ENCODE peak calls at places on chromosomes 4 and X, in four cellular contexts. F is effector memory CD4-positive, alpha-beta T cell; R is ascending aorta; W is CD4-positive, CD25-positive, alpha-beta regulatory T cell. P is an unnamed sample.

GRCh38 chr4:27360651-27361347 is 500.2 kb downstream of the STIM2 start:
- DNase-seq in F (no peak), R (no peak), W (no peak), P (peak)

GRCh38 chrX:119398974-119399771 is at the start of gene SLC25A43:
- DNase-seq in F (peak), R (no peak), W (peak), P (peak)

GRCh38 chr4:135201081-135201480 is 999.5 kb upstream of the PABPC4L start:
- DNase-seq in F (no peak), R (no peak), W (no peak), P (no peak)

GRCh38 chr4:127781303-127782024 is 658 bp upstream of the HSPA4L start:
- DNase-seq in F (no peak), R (peak), W (peak), P (peak)

GRCh38 chr4:101347267-101347556 is at the start of gene PPP3CA:
- DNase-seq in F (no peak), R (no peak), W (no peak), P (no peak)

GRCh38 chr4:115110191-115111166 is 2.9 kb downstream of the NDST4 start:
- DNase-seq in F (no peak), R (no peak), W (no peak), P (no peak)

GRCh38 chrX:47191331-47191730 is 2.3 kb upstream of the UBA1 start:
- DNase-seq in F (peak), R (no peak), W (peak), P (no peak)

GRCh38 chr4:123836919-123837605 is 440.5 kb downstream of the SPRY1 start:
- DNase-seq in F (no peak), R (no peak), W (no peak), P (no peak)

GRCh38 chr4:7168106-7168505 is 24.2 kb upstream of the SORCS2 start:
- DNase-seq in F (no peak), R (no peak), W (no peak), P (no peak)

GRCh38 chr4:169243808-169244207 is 26.9 kb downstream of the SH3RF1 start:
- DNase-seq in F (no peak), R (no peak), W (no peak), P (no peak)

GRCh38 chr4:3291411-3291968 is 1.3 kb upstream of the RGS12 start:
- DNase-seq in F (no peak), R (peak), W (no peak), P (no peak)

GRCh38 chr4:8613421-8614364 is 21.1 kb downstream of the CPZ start:
- DNase-seq in F (no peak), R (no peak), W (no peak), P (peak)

GRCh38 chr4:8615921-8616787 is 23.6 kb downstream of the CPZ start:
- DNase-seq in F (no peak), R (no peak), W (no peak), P (peak)

GRCh38 chr4:8615366-8615765 is 22.8 kb downstream of the CPZ start:
- DNase-seq in F (no peak), R (no peak), W (no peak), P (peak)

GRCh38 chr4:8612646-8613045 is 20.1 kb downstream of the CPZ start:
- DNase-seq in F (no peak), R (no peak), W (no peak), P (no peak)

GRCh38 chr4:8614365-8615193 is 22.0 kb downstream of the CPZ start:
- DNase-seq in F (no peak), R (no peak), W (no peak), P (peak)
- H3K4me3 ChIP-seq in F (no peak), R (no peak), W (no peak), P (no peak)

DNA sequence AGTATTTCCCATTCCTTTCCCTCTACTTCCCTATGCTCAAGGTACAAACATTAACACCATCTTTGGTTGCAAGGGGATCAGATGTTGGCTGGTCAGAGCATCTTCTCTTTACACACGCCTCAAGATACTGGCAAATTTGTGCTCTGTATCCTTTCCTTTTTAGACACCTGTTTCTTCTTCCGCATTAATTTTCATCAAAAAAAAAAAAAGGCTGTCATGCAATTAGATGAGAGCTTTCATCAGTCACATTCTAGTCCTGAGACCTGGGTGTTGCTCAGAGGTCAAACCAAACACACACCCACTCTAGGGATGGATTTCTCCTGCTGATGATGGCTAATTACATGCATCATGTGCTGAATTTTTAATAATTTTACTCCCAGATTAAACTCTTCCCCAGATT is 2.0 kb downstream of the RELL1 start:
- DNase-seq in F (no peak), R (no peak), W (no peak), P (no peak)
- H3K4me3 ChIP-seq in F (no peak), R (no peak), W (no peak), P (no peak)

GRCh38 chr4:52273885-52274284 is 222.8 kb downstream of the SPATA18 start:
- DNase-seq in F (no peak), R (no peak), W (no peak), P (no peak)
- H3K4me3 ChIP-seq in F (no peak), R (no peak), W (no peak), P (no peak)

DNA sequence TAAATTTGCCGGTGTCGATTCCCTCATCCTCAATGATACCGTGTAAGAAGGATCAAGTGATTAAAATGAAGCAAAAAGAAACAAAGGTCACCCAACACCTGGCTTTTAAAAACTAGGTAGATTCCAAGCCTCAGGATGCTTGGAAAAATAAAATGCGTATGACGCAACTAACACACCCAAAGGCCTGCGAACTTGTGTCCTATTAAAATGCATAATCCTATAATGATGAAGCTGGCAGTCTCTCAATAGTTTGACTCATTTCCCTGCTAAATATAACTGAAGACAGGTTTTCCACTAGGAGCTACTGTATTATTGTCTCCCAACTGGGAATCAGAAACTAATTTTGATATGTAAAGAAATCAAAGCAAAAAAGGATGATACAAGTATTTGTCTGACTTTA is 263.2 kb downstream of the DHX15 start:
- DNase-seq in F (no peak), R (no peak), W (no peak), P (no peak)
- H3K4me3 ChIP-seq in F (no peak), R (no peak), W (no peak), P (no peak)